ENCODE peak calls at places on chromosomes 3 and 15, in eight cellular contexts. D is heart right ventricle; Y is posterior vena cava; S is CD8-positive, alpha-beta T cell; M is fibroblast of lung; P is stimulated activated naive CD8-positive, alpha-beta T cell treated with anti-CD3 and anti-CD28 coated beads, Interleukin-15, Interleukin-2, amounts not matched to agents 100 U/mL and 50 U/mL, for 24 hours; F is NCI-H2081; N is A549. Q is an unnamed sample.

GRCh38 chr15:62886431-62887071 is 156.0 kb upstream of the TPM1 start:
- DNase-seq in D (no peak), Y (no peak), S (no peak), M (peak), P (no peak), F (peak), N (peak), Q (peak)

GRCh38 chr3:61617651-61618050 is 56.3 kb downstream of the PTPRG start:
- DNase-seq in D (no peak), Y (no peak), S (no peak), M (no peak), P (no peak), F (no peak), N (no peak), Q (no peak)

GRCh38 chr3:156536524-156537316 is 18.2 kb downstream of the SSR3 start:
- DNase-seq in D (no peak), Y (no peak), S (no peak), M (peak), P (no peak), F (no peak), N (no peak), Q (no peak)

GRCh38 chr3:184040010-184040409 is 8.5 kb downstream of the HTR3D start:
- DNase-seq in D (no peak), Y (no peak), S (no peak), M (no peak), P (no peak), F (peak), N (peak), Q (no peak)

GRCh38 chr15:58934521-58934920 is 1.0 kb upstream of the SLTM start:
- DNase-seq in D (no peak), Y (no peak), S (no peak), M (no peak), P (no peak), F (no peak), N (no peak), Q (no peak)

GRCh38 chr3:157418104-157418503 is 18.5 kb upstream of the PTX3 start:
- DNase-seq in D (no peak), Y (no peak), S (no peak), M (peak), P (no peak), F (no peak), N (no peak), Q (no peak)

GRCh38 chr3:16841906-16842709 is 42.6 kb upstream of the PLCL2 start:
- DNase-seq in D (no peak), Y (peak), S (peak), M (no peak), P (peak), F (peak), N (no peak), Q (peak)

GRCh38 chr3:3015472-3016089 is 94.6 kb downstream of the IL5RA start:
- DNase-seq in D (no peak), Y (no peak), S (no peak), M (peak), P (no peak), F (peak), N (peak), Q (no peak)

GRCh38 chr3:32448686-32449474 is 53.8 kb downstream of the CMTM6 start:
- DNase-seq in D (no peak), Y (no peak), S (no peak), M (no peak), P (no peak), F (no peak), N (no peak), Q (no peak)

GRCh38 chr3:59289836-59290235 is 240.0 kb upstream of the CFAP20DC start:
- DNase-seq in D (no peak), Y (no peak), S (no peak), M (no peak), P (no peak), F (peak), N (no peak), Q (no peak)

GRCh38 chr15:71146597-71146996 is 31.3 kb downstream of the THSD4 start:
- DNase-seq in D (no peak), Y (no peak), S (no peak), M (no peak), P (no peak), F (no peak), N (no peak), Q (no peak)

GRCh38 chr15:77497942-77498361 is 77.3 kb downstream of the HMG20A start:
- DNase-seq in D (peak), Y (no peak), S (no peak), M (peak), P (no peak), F (no peak), N (no peak), Q (no peak)

GRCh38 chr15:51382787-51383186 is 41.3 kb downstream of the GLDN start:
- DNase-seq in D (no peak), Y (no peak), S (no peak), M (peak), P (no peak), F (peak), N (peak), Q (no peak)

GRCh38 chr15:95603802-95604201 is 726.7 kb upstream of the NR2F2 start:
- DNase-seq in D (peak), Y (no peak), S (no peak), M (no peak), P (no peak), F (no peak), N (no peak), Q (no peak)

GRCh38 chr3:40398346-40398745 is 11.4 kb downstream of the ENTPD3 start:
- DNase-seq in D (no peak), Y (no peak), S (no peak), M (no peak), P (no peak), F (no peak), N (no peak), Q (no peak)

GRCh38 chr3:111989061-111989678 is 9.6 kb upstream of the TAGLN3 start:
- DNase-seq in D (no peak), Y (no peak), S (no peak), M (peak), P (no peak), F (peak), N (peak), Q (no peak)

GRCh38 chr3:64568895-64569509 is 118.8 kb downstream of the ADAMTS9 start:
- DNase-seq in D (no peak), Y (no peak), S (no peak), M (no peak), P (no peak), F (no peak), N (no peak), Q (no peak)

GRCh38 chr15:57691082-57691481 is 15.4 kb upstream of the POLR2M start:
- DNase-seq in D (no peak), Y (no peak), S (no peak), M (no peak), P (no peak), F (no peak), N (no peak), Q (no peak)

GRCh38 chr3:42829083-42829627 is 19.9 kb downstream of the ACKR2 start:
- DNase-seq in D (no peak), Y (no peak), S (no peak), M (no peak), P (no peak), F (no peak), N (peak), Q (no peak)

GRCh38 chr15:85840079-85840801 is 45.5 kb upstream of the KLHL25 start:
- DNase-seq in D (peak), Y (peak), S (peak), M (peak), P (peak), F (peak), N (peak), Q (peak)

GRCh38 chr15:46933332-46933731 is 784.0 kb upstream of the SEMA6D start:
- DNase-seq in D (no peak), Y (no peak), S (no peak), M (no peak), P (no peak), F (no peak), N (no peak), Q (no peak)

GRCh38 chr15:29129221-29129620 is 140.4 kb downstream of the NSMCE3 start:
- DNase-seq in D (no peak), Y (no peak), S (no peak), M (no peak), P (no peak), F (no peak), N (no peak), Q (no peak)

GRCh38 chr15:95440712-95441111 is 889.8 kb upstream of the NR2F2 start:
- DNase-seq in D (peak), Y (no peak), S (no peak), M (no peak), P (no peak), F (no peak), N (no peak), Q (no peak)

GRCh38 chr15:85354948-85355347 is 25.5 kb upstream of the AKAP13 start:
- DNase-seq in D (no peak), Y (no peak), S (no peak), M (no peak), P (no peak), F (no peak), N (no peak), Q (no peak)

GRCh38 chr3:138328341-138328740 is 1.3 kb downstream of the NME9 start:
- DNase-seq in D (no peak), Y (no peak), S (no peak), M (peak), P (no peak), F (no peak), N (peak), Q (no peak)

GRCh38 chr3:16849795-16850194 is 35.0 kb upstream of the PLCL2 start:
- DNase-seq in D (no peak), Y (no peak), S (no peak), M (peak), P (no peak), F (no peak), N (no peak), Q (no peak)

GRCh38 chr3:186361246-186361611 is 805 bp downstream of the DGKG start:
- DNase-seq in D (no peak), Y (no peak), S (no peak), M (no peak), P (no peak), F (no peak), N (no peak), Q (no peak)

GRCh38 chr15:42363942-42364341 is 4.6 kb downstream of the CAPN3 start:
- DNase-seq in D (no peak), Y (no peak), S (no peak), M (no peak), P (no peak), F (no peak), N (no peak), Q (no peak)

GRCh38 chr3:137588871-137589270 is 175.2 kb upstream of the SOX14 start:
- DNase-seq in D (no peak), Y (no peak), S (no peak), M (no peak), P (no peak), F (no peak), N (no peak), Q (no peak)

GRCh38 chr15:31325432-31325975 is 1.1 kb upstream of the KLF13 start:
- DNase-seq in D (peak), Y (peak), S (peak), M (peak), P (peak), F (peak), N (no peak), Q (no peak)

GRCh38 chr3:80006315-80006714 is 238.5 kb upstream of the ROBO1 start:
- DNase-seq in D (no peak), Y (no peak), S (no peak), M (no peak), P (no peak), F (no peak), N (no peak), Q (no peak)

GRCh38 chr3:138862924-138863775 is 28.4 kb upstream of the PIK3CB start:
- DNase-seq in D (peak), Y (no peak), S (no peak), M (peak), P (no peak), F (peak), N (peak), Q (no peak)

GRCh38 chr3:90184861-90185260 is 1077.4 kb downstream of the EPHA3 start:
- DNase-seq in D (no peak), Y (no peak), S (no peak), M (peak), P (no peak), F (no peak), N (peak), Q (peak)

GRCh38 chr15:100093211-100094126 is 248.3 kb downstream of the ADAMTS17 start:
- DNase-seq in D (no peak), Y (peak), S (no peak), M (peak), P (no peak), F (no peak), N (no peak), Q (no peak)

GRCh38 chr3:13537926-13538325 is 11.0 kb upstream of the FBLN2 start:
- DNase-seq in D (no peak), Y (peak), S (no peak), M (peak), P (no peak), F (no peak), N (peak), Q (no peak)

GRCh38 chr3:138327831-138328230 is 1.8 kb downstream of the NME9 start:
- DNase-seq in D (no peak), Y (no peak), S (no peak), M (no peak), P (no peak), F (no peak), N (no peak), Q (no peak)

GRCh38 chr15:70815604-70816003 is 38.4 kb downstream of the LARP6 start:
- DNase-seq in D (no peak), Y (no peak), S (no peak), M (no peak), P (no peak), F (peak), N (peak), Q (no peak)

GRCh38 chr15:88908697-88909621 is 4.2 kb downstream of the MFGE8 start:
- DNase-seq in D (no peak), Y (no peak), S (no peak), M (peak), P (no peak), F (no peak), N (no peak), Q (no peak)

Q was measured in H1.